ENCODE peak calls at places on chromosomes 12 and 14, in six cellular contexts. One of them, this sample, is unnamed.

GRCh38 chr12:54502485-54502884 is 4.9 kb downstream of the NCKAP1L start:
- DNase-seq in activated CD8-positive, alpha-beta memory T cell treated with anti-CD3 and anti-CD28 coated beads, Interleukin-2, amount 50 U/mL, for 4 hours: no peak
- DNase-seq in SW 1271: no peak
- DNase-seq in C1 segment of cervical spinal cord: no peak
- DNase-seq in M059J: no peak
- DNase-seq in WERI-Rb-1: no peak
- DNase-seq in this sample: no peak

GRCh38 chr12:1913377-1914115 is 4.9 kb downstream of the CACNA2D4 start:
- DNase-seq in activated CD8-positive, alpha-beta memory T cell treated with anti-CD3 and anti-CD28 coated beads, Interleukin-2, amount 50 U/mL, for 4 hours: no peak
- DNase-seq in SW 1271: no peak
- DNase-seq in C1 segment of cervical spinal cord: no peak
- DNase-seq in M059J: no peak
- DNase-seq in WERI-Rb-1: no peak
- DNase-seq in this sample: no peak

GRCh38 chr12:6953417-6954315 is 2.5 kb downstream of the PTPN6 start:
- DNase-seq in activated CD8-positive, alpha-beta memory T cell treated with anti-CD3 and anti-CD28 coated beads, Interleukin-2, amount 50 U/mL, for 4 hours: peak; percentile 78
- DNase-seq in SW 1271: no peak
- DNase-seq in C1 segment of cervical spinal cord: no peak
- DNase-seq in M059J: peak; percentile 36
- DNase-seq in WERI-Rb-1: no peak
- DNase-seq in this sample: no peak

GRCh38 chr12:124356221-124356620 is 61.3 kb downstream of the RFLNA start:
- DNase-seq in activated CD8-positive, alpha-beta memory T cell treated with anti-CD3 and anti-CD28 coated beads, Interleukin-2, amount 50 U/mL, for 4 hours: no peak
- DNase-seq in SW 1271: no peak
- DNase-seq in C1 segment of cervical spinal cord: no peak
- DNase-seq in M059J: no peak
- DNase-seq in WERI-Rb-1: no peak
- DNase-seq in this sample: no peak

GRCh38 chr12:54135621-54136027 is 53.2 kb downstream of the SMUG1 start:
- DNase-seq in activated CD8-positive, alpha-beta memory T cell treated with anti-CD3 and anti-CD28 coated beads, Interleukin-2, amount 50 U/mL, for 4 hours: no peak
- DNase-seq in SW 1271: no peak
- DNase-seq in C1 segment of cervical spinal cord: no peak
- DNase-seq in M059J: no peak
- DNase-seq in WERI-Rb-1: peak; percentile 95
- DNase-seq in this sample: no peak

GRCh38 chr14:99334277-99334676 is 62.3 kb upstream of the BCL11B start:
- DNase-seq in activated CD8-positive, alpha-beta memory T cell treated with anti-CD3 and anti-CD28 coated beads, Interleukin-2, amount 50 U/mL, for 4 hours: no peak
- DNase-seq in SW 1271: no peak
- DNase-seq in C1 segment of cervical spinal cord: no peak
- DNase-seq in M059J: no peak
- DNase-seq in WERI-Rb-1: no peak
- DNase-seq in this sample: no peak

GRCh38 chr12:32765906-32766305 is 10.2 kb upstream of the YARS2 start:
- DNase-seq in activated CD8-positive, alpha-beta memory T cell treated with anti-CD3 and anti-CD28 coated beads, Interleukin-2, amount 50 U/mL, for 4 hours: no peak
- DNase-seq in SW 1271: no peak
- DNase-seq in C1 segment of cervical spinal cord: no peak
- DNase-seq in M059J: peak; percentile 68
- DNase-seq in WERI-Rb-1: no peak
- DNase-seq in this sample: no peak

GRCh38 chr12:29616664-29617409 is 119.4 kb upstream of the OVCH1 start:
- DNase-seq in activated CD8-positive, alpha-beta memory T cell treated with anti-CD3 and anti-CD28 coated beads, Interleukin-2, amount 50 U/mL, for 4 hours: no peak
- DNase-seq in SW 1271: no peak
- DNase-seq in C1 segment of cervical spinal cord: no peak
- DNase-seq in M059J: peak; percentile 79
- DNase-seq in WERI-Rb-1: no peak
- DNase-seq in this sample: peak; percentile 87

GRCh38 chr12:54028324-54029201 is at the start of gene HOXC6:
- DNase-seq in activated CD8-positive, alpha-beta memory T cell treated with anti-CD3 and anti-CD28 coated beads, Interleukin-2, amount 50 U/mL, for 4 hours: no peak
- DNase-seq in SW 1271: no peak
- DNase-seq in C1 segment of cervical spinal cord: no peak
- DNase-seq in M059J: no peak
- DNase-seq in WERI-Rb-1: peak; percentile 57
- DNase-seq in this sample: peak; percentile 56